ENCODE peak calls at places on chromosome 9, in nine cellular contexts. One of them, this sample, is unnamed.

GRCh38 chr9:122393284-122393983 is 22.6 kb downstream of the PTGS1 start:
- DNase-seq in pancreas: no peak
- DNase-seq in cardiac muscle cell: no peak
- DNase-seq in GM23338: no peak
- DNase-seq in left ventricle myocardium inferior: no peak
- DNase-seq in CD4-positive, alpha-beta memory T cell: no peak
- DNase-seq in fibroblast of lung: no peak
- DNase-seq in PC-3: no peak
- DNase-seq in epithelial cell of prostate: no peak
- DNase-seq in this sample: no peak

GRCh38 chr9:99821187-99822095 is at the start of gene NR4A3:
- DNase-seq in fibroblast of lung: peak; percentile 99
- DNase-seq in pancreas: peak; percentile 93
- DNase-seq in CD4-positive, alpha-beta memory T cell: peak; percentile 91
- DNase-seq in PC-3: peak; percentile 92
- DNase-seq in left ventricle myocardium inferior: peak; percentile 94
- DNase-seq in epithelial cell of prostate: peak; percentile 83
- DNase-seq in cardiac muscle cell: peak; percentile 96
- DNase-seq in GM23338: peak; percentile 94
- DNase-seq in this sample: peak; percentile 67

GRCh38 chr9:89826186-89826585 is 221.4 kb downstream of the GADD45G start:
- DNase-seq in pancreas: no peak
- DNase-seq in CD4-positive, alpha-beta memory T cell: no peak
- DNase-seq in cardiac muscle cell: no peak
- DNase-seq in GM23338: no peak
- DNase-seq in left ventricle myocardium inferior: no peak
- DNase-seq in PC-3: no peak
- DNase-seq in epithelial cell of prostate: no peak
- DNase-seq in fibroblast of lung: no peak
- DNase-seq in this sample: no peak

GRCh38 chr9:130530932-130531331 is 48.4 kb upstream of the FUBP3 start:
- DNase-seq in left ventricle myocardium inferior: peak; percentile 72
- DNase-seq in PC-3: peak; percentile 18
- DNase-seq in CD4-positive, alpha-beta memory T cell: no peak
- DNase-seq in fibroblast of lung: peak; percentile 72
- DNase-seq in cardiac muscle cell: no peak
- DNase-seq in GM23338: no peak
- DNase-seq in epithelial cell of prostate: no peak
- DNase-seq in pancreas: peak; percentile 42
- DNase-seq in this sample: no peak

GRCh38 chr9:111118256-111118950 is 80.1 kb upstream of the LPAR1 start:
- DNase-seq in epithelial cell of prostate: no peak
- DNase-seq in pancreas: no peak
- DNase-seq in cardiac muscle cell: no peak
- DNase-seq in left ventricle myocardium inferior: no peak
- DNase-seq in GM23338: no peak
- DNase-seq in fibroblast of lung: peak; percentile 59
- DNase-seq in PC-3: peak; percentile 22
- DNase-seq in CD4-positive, alpha-beta memory T cell: no peak
- DNase-seq in this sample: no peak

GRCh38 chr9:129242971-129243561 is 65.0 kb upstream of the IER5L start:
- DNase-seq in pancreas: no peak
- DNase-seq in left ventricle myocardium inferior: peak; percentile 21
- DNase-seq in PC-3: no peak
- DNase-seq in epithelial cell of prostate: no peak
- DNase-seq in fibroblast of lung: peak; percentile 68
- DNase-seq in GM23338: no peak
- DNase-seq in cardiac muscle cell: no peak
- DNase-seq in CD4-positive, alpha-beta memory T cell: no peak
- DNase-seq in this sample: no peak

GRCh38 chr9:107216331-107216730 is 66.7 kb upstream of the RAD23B start:
- DNase-seq in pancreas: no peak
- DNase-seq in PC-3: no peak
- DNase-seq in GM23338: no peak
- DNase-seq in left ventricle myocardium inferior: no peak
- DNase-seq in fibroblast of lung: no peak
- DNase-seq in epithelial cell of prostate: no peak
- DNase-seq in cardiac muscle cell: no peak
- DNase-seq in CD4-positive, alpha-beta memory T cell: no peak
- DNase-seq in this sample: no peak

GRCh38 chr9:80797841-80798688 is 891.3 kb downstream of the TLE1 start:
- DNase-seq in pancreas: no peak
- DNase-seq in PC-3: no peak
- DNase-seq in fibroblast of lung: peak; percentile 90
- DNase-seq in CD4-positive, alpha-beta memory T cell: no peak
- DNase-seq in cardiac muscle cell: no peak
- DNase-seq in GM23338: no peak
- DNase-seq in epithelial cell of prostate: no peak
- DNase-seq in left ventricle myocardium inferior: peak; percentile 31
- DNase-seq in this sample: no peak

GRCh38 chr9:16673171-16673570 is 197.3 kb downstream of the BNC2 start:
- DNase-seq in GM23338: no peak
- DNase-seq in pancreas: no peak
- DNase-seq in left ventricle myocardium inferior: no peak
- DNase-seq in cardiac muscle cell: no peak
- DNase-seq in fibroblast of lung: no peak
- DNase-seq in epithelial cell of prostate: no peak
- DNase-seq in CD4-positive, alpha-beta memory T cell: no peak
- DNase-seq in PC-3: no peak
- DNase-seq in this sample: no peak

GRCh38 chr9:83220737-83221136 is 157.8 kb upstream of the RASEF start:
- DNase-seq in GM23338: no peak
- DNase-seq in cardiac muscle cell: peak; percentile 23
- DNase-seq in fibroblast of lung: peak; percentile 56
- DNase-seq in pancreas: peak; percentile 55
- DNase-seq in epithelial cell of prostate: peak; percentile 83
- DNase-seq in CD4-positive, alpha-beta memory T cell: no peak
- DNase-seq in PC-3: peak; percentile 63
- DNase-seq in left ventricle myocardium inferior: no peak
- DNase-seq in this sample: no peak

GRCh38 chr9:33932078-33932807 is 115.3 kb downstream of the UBE2R2 start:
- DNase-seq in left ventricle myocardium inferior: no peak
- DNase-seq in cardiac muscle cell: no peak
- DNase-seq in CD4-positive, alpha-beta memory T cell: no peak
- DNase-seq in GM23338: no peak
- DNase-seq in PC-3: no peak
- DNase-seq in epithelial cell of prostate: no peak
- DNase-seq in pancreas: no peak
- DNase-seq in fibroblast of lung: no peak
- DNase-seq in this sample: no peak

GRCh38 chr9:80090317-80090716 is 518.6 kb downstream of the TLE4 start:
- DNase-seq in epithelial cell of prostate: no peak
- DNase-seq in fibroblast of lung: no peak
- DNase-seq in GM23338: no peak
- DNase-seq in CD4-positive, alpha-beta memory T cell: no peak
- DNase-seq in PC-3: no peak
- DNase-seq in left ventricle myocardium inferior: no peak
- DNase-seq in cardiac muscle cell: no peak
- DNase-seq in pancreas: no peak
- DNase-seq in this sample: no peak

GRCh38 chr9:121360975-121361374 is 9.1 kb downstream of the STOM start:
- DNase-seq in CD4-positive, alpha-beta memory T cell: no peak
- DNase-seq in epithelial cell of prostate: no peak
- DNase-seq in left ventricle myocardium inferior: no peak
- DNase-seq in cardiac muscle cell: peak; percentile 38
- DNase-seq in PC-3: peak; percentile 51
- DNase-seq in pancreas: no peak
- DNase-seq in fibroblast of lung: peak; percentile 83
- DNase-seq in GM23338: no peak
- DNase-seq in this sample: no peak

GRCh38 chr9:91198405-91198804 is 163.3 kb downstream of the AUH start:
- DNase-seq in PC-3: no peak
- DNase-seq in pancreas: no peak
- DNase-seq in GM23338: no peak
- DNase-seq in epithelial cell of prostate: no peak
- DNase-seq in CD4-positive, alpha-beta memory T cell: no peak
- DNase-seq in fibroblast of lung: peak; percentile 26
- DNase-seq in cardiac muscle cell: no peak
- DNase-seq in left ventricle myocardium inferior: no peak
- DNase-seq in this sample: no peak
- H3K27ac ChIP-seq in PC-3: peak overlapping the region; percentile 69
- H3K27ac ChIP-seq in pancreas: peak overlapping the region; percentile 100
- H3K27ac ChIP-seq in GM23338: no peak overlapping the region
- H3K27ac ChIP-seq in epithelial cell of prostate: peak overlapping the region; percentile 64
- H3K27ac ChIP-seq in CD4-positive, alpha-beta memory T cell: no peak overlapping the region
- H3K27ac ChIP-seq in fibroblast of lung: peak overlapping the region; percentile 1
- H3K27ac ChIP-seq in cardiac muscle cell: no peak overlapping the region
- H3K27ac ChIP-seq in left ventricle myocardium inferior: peak overlapping the region; percentile 100
- H3K27ac ChIP-seq in this sample: no peak overlapping the region

GRCh38 chr9:87573841-87574342 is 76.2 kb downstream of the DAPK1 start:
- DNase-seq in left ventricle myocardium inferior: no peak
- DNase-seq in cardiac muscle cell: no peak
- DNase-seq in GM23338: no peak
- DNase-seq in fibroblast of lung: no peak
- DNase-seq in epithelial cell of prostate: no peak
- DNase-seq in CD4-positive, alpha-beta memory T cell: no peak
- DNase-seq in PC-3: no peak
- DNase-seq in pancreas: no peak
- DNase-seq in this sample: no peak
- H3K27ac ChIP-seq in left ventricle myocardium inferior: no peak overlapping the region
- H3K27ac ChIP-seq in cardiac muscle cell: no peak overlapping the region
- H3K27ac ChIP-seq in GM23338: no peak overlapping the region
- H3K27ac ChIP-seq in fibroblast of lung: no peak overlapping the region
- H3K27ac ChIP-seq in epithelial cell of prostate: no peak overlapping the region
- H3K27ac ChIP-seq in CD4-positive, alpha-beta memory T cell: no peak overlapping the region
- H3K27ac ChIP-seq in PC-3: no peak overlapping the region
- H3K27ac ChIP-seq in pancreas: no peak overlapping the region
- H3K27ac ChIP-seq in this sample: no peak overlapping the region

GRCh38 chr9:3845549-3845948 is 319.7 kb upstream of the RFX3 start:
- DNase-seq in CD4-positive, alpha-beta memory T cell: no peak
- DNase-seq in cardiac muscle cell: no peak
- DNase-seq in pancreas: no peak
- DNase-seq in GM23338: no peak
- DNase-seq in PC-3: no peak
- DNase-seq in left ventricle myocardium inferior: no peak
- DNase-seq in fibroblast of lung: no peak
- DNase-seq in epithelial cell of prostate: no peak
- DNase-seq in this sample: no peak

GRCh38 chr9:3847377-3847776 is 321.6 kb upstream of the RFX3 start:
- DNase-seq in epithelial cell of prostate: no peak
- DNase-seq in left ventricle myocardium inferior: no peak
- DNase-seq in PC-3: no peak
- DNase-seq in CD4-positive, alpha-beta memory T cell: no peak
- DNase-seq in pancreas: no peak
- DNase-seq in fibroblast of lung: no peak
- DNase-seq in cardiac muscle cell: no peak
- DNase-seq in GM23338: no peak
- DNase-seq in this sample: no peak

GRCh38 chr9:3852545-3852944 is 326.7 kb upstream of the RFX3 start:
- DNase-seq in epithelial cell of prostate: no peak
- DNase-seq in PC-3: no peak
- DNase-seq in GM23338: no peak
- DNase-seq in pancreas: no peak
- DNase-seq in cardiac muscle cell: no peak
- DNase-seq in left ventricle myocardium inferior: no peak
- DNase-seq in fibroblast of lung: no peak
- DNase-seq in CD4-positive, alpha-beta memory T cell: no peak
- DNase-seq in this sample: no peak

GRCh38 chr9:3850083-3850482 is 324.3 kb upstream of the RFX3 start:
- DNase-seq in PC-3: no peak
- DNase-seq in pancreas: no peak
- DNase-seq in CD4-positive, alpha-beta memory T cell: no peak
- DNase-seq in fibroblast of lung: no peak
- DNase-seq in cardiac muscle cell: no peak
- DNase-seq in epithelial cell of prostate: no peak
- DNase-seq in GM23338: no peak
- DNase-seq in left ventricle myocardium inferior: no peak
- DNase-seq in this sample: no peak

GRCh38 chr9:3848445-3849114 is 322.8 kb upstream of the RFX3 start:
- DNase-seq in GM23338: peak; percentile 78
- DNase-seq in PC-3: peak; percentile 43
- DNase-seq in fibroblast of lung: peak; percentile 23
- DNase-seq in left ventricle myocardium inferior: no peak
- DNase-seq in epithelial cell of prostate: no peak
- DNase-seq in CD4-positive, alpha-beta memory T cell: no peak
- DNase-seq in cardiac muscle cell: peak; percentile 45
- DNase-seq in pancreas: no peak
- DNase-seq in this sample: no peak
- H3K27ac ChIP-seq in GM23338: no peak overlapping the region
- H3K27ac ChIP-seq in PC-3: peak overlapping the region; percentile 54
- H3K27ac ChIP-seq in fibroblast of lung: no peak overlapping the region
- H3K27ac ChIP-seq in left ventricle myocardium inferior: no peak overlapping the region
- H3K27ac ChIP-seq in epithelial cell of prostate: peak overlapping the region; percentile 46
- H3K27ac ChIP-seq in CD4-positive, alpha-beta memory T cell: no peak overlapping the region
- H3K27ac ChIP-seq in cardiac muscle cell: no peak overlapping the region
- H3K27ac ChIP-seq in pancreas: no peak overlapping the region
- H3K27ac ChIP-seq in this sample: no peak overlapping the region

GRCh38 chr9:95027914-95028854 is 289.3 kb downstream of the FANCC start:
- DNase-seq in fibroblast of lung: no peak
- DNase-seq in left ventricle myocardium inferior: no peak
- DNase-seq in PC-3: no peak
- DNase-seq in CD4-positive, alpha-beta memory T cell: no peak
- DNase-seq in epithelial cell of prostate: no peak
- DNase-seq in GM23338: no peak
- DNase-seq in pancreas: peak; percentile 79
- DNase-seq in cardiac muscle cell: no peak
- DNase-seq in this sample: no peak
- H3K27ac ChIP-seq in fibroblast of lung: no peak overlapping the region
- H3K27ac ChIP-seq in left ventricle myocardium inferior: peak overlapping the region; percentile 84
- H3K27ac ChIP-seq in PC-3: no peak overlapping the region
- H3K27ac ChIP-seq in CD4-positive, alpha-beta memory T cell: no peak overlapping the region
- H3K27ac ChIP-seq in epithelial cell of prostate: no peak overlapping the region
- H3K27ac ChIP-seq in GM23338: no peak overlapping the region
- H3K27ac ChIP-seq in pancreas: peak overlapping the region; percentile 80
- H3K27ac ChIP-seq in cardiac muscle cell: no peak overlapping the region
- H3K27ac ChIP-seq in this sample: no peak overlapping the region

GRCh38 chr9:14314929-14315753 is 1.2 kb upstream of the NFIB start:
- DNase-seq in cardiac muscle cell: peak; percentile 87
- DNase-seq in fibroblast of lung: peak; percentile 91
- DNase-seq in GM23338: peak; percentile 74
- DNase-seq in epithelial cell of prostate: no peak
- DNase-seq in left ventricle myocardium inferior: peak; percentile 98
- DNase-seq in CD4-positive, alpha-beta memory T cell: no peak
- DNase-seq in PC-3: peak; percentile 85
- DNase-seq in pancreas: peak; percentile 94
- DNase-seq in this sample: peak; percentile 29

GRCh38 chr9:14313378-14313940 is 482 bp downstream of the NFIB start:
- DNase-seq in left ventricle myocardium inferior: no peak
- DNase-seq in epithelial cell of prostate: no peak
- DNase-seq in CD4-positive, alpha-beta memory T cell: no peak
- DNase-seq in cardiac muscle cell: peak; percentile 68
- DNase-seq in PC-3: peak; percentile 26
- DNase-seq in pancreas: no peak
- DNase-seq in fibroblast of lung: peak; percentile 68
- DNase-seq in GM23338: peak; percentile 80
- DNase-seq in this sample: no peak

GRCh38 chr9:14314424-14314928 is 535 bp upstream of the NFIB start:
- DNase-seq in left ventricle myocardium inferior: peak; percentile 83
- DNase-seq in GM23338: peak; percentile 85
- DNase-seq in pancreas: peak; percentile 72
- DNase-seq in epithelial cell of prostate: peak; percentile 87
- DNase-seq in cardiac muscle cell: peak; percentile 59
- DNase-seq in PC-3: peak; percentile 82
- DNase-seq in CD4-positive, alpha-beta memory T cell: no peak
- DNase-seq in fibroblast of lung: peak; percentile 94
- DNase-seq in this sample: peak; percentile 18

GRCh38 chr9:14312721-14313377 is 1.1 kb downstream of the NFIB start:
- DNase-seq in fibroblast of lung: peak; percentile 52
- DNase-seq in pancreas: peak; percentile 40
- DNase-seq in GM23338: peak; percentile 61
- DNase-seq in epithelial cell of prostate: no peak
- DNase-seq in CD4-positive, alpha-beta memory T cell: no peak
- DNase-seq in left ventricle myocardium inferior: peak; percentile 25
- DNase-seq in cardiac muscle cell: peak; percentile 64
- DNase-seq in PC-3: peak; percentile 22
- DNase-seq in this sample: no peak

GRCh38 chr9:14313951-14314423 is at the start of gene NFIB:
- DNase-seq in cardiac muscle cell: peak; percentile 84
- DNase-seq in left ventricle myocardium inferior: peak; percentile 58
- DNase-seq in epithelial cell of prostate: no peak
- DNase-seq in pancreas: peak; percentile 74
- DNase-seq in GM23338: peak; percentile 79
- DNase-seq in PC-3: peak; percentile 53
- DNase-seq in CD4-positive, alpha-beta memory T cell: no peak
- DNase-seq in fibroblast of lung: peak; percentile 68
- DNase-seq in this sample: peak; percentile 15
- H3K27ac ChIP-seq in cardiac muscle cell: peak within 1 kb of the TSS; percentile 70
- H3K27ac ChIP-seq in left ventricle myocardium inferior: peak within 1 kb of the TSS; percentile 100
- H3K27ac ChIP-seq in epithelial cell of prostate: peak within 1 kb of the TSS; percentile 96
- H3K27ac ChIP-seq in pancreas: peak within 1 kb of the TSS; percentile 92
- H3K27ac ChIP-seq in GM23338: peak within 1 kb of the TSS; percentile 83
- H3K27ac ChIP-seq in PC-3: peak within 1 kb of the TSS; percentile 93
- H3K27ac ChIP-seq in CD4-positive, alpha-beta memory T cell: no peak within 1 kb of the TSS
- H3K27ac ChIP-seq in fibroblast of lung: peak within 1 kb of the TSS; percentile 86
- H3K27ac ChIP-seq in this sample: no peak within 1 kb of the TSS

This sample was measured in MM.1S.